ENCODE peak calls at places on chromosomes 16 and 17, in six cellular contexts. I, R, S, Z, M and D are unnamed samples.

GRCh38 chr16:20051611-20052010 is 22.1 kb downstream of the GPR139 start:
- DNase-seq in S (no peak), R (no peak), M (no peak), Z (no peak), I (no peak), D (no peak)

GRCh38 chr16:3054965-3055733 is 8.8 kb downstream of the MMP25 start:
- DNase-seq in Z (no peak), R (no peak), I (no peak), S (no peak), M (no peak), D (no peak)

GRCh38 chr16:31145398-31145990 is 4.4 kb downstream of the PRSS36 start:
- DNase-seq in M (peak), Z (no peak), R (no peak), I (no peak), S (no peak), D (no peak)

GRCh38 chr16:12529582-12529981 is 274.1 kb downstream of the CPPED1 start:
- DNase-seq in M (no peak), R (no peak), I (no peak), S (no peak), Z (no peak), D (no peak)

GRCh38 chr16:58331024-58331707 is 36.3 kb upstream of the PRSS54 start:
- DNase-seq in R (peak), S (no peak), M (no peak), Z (no peak), I (no peak), D (peak)

GRCh38 chr17:80169784-80170500 is at the start of gene CARD14:
- DNase-seq in R (no peak), S (no peak), M (peak), I (peak), Z (no peak), D (no peak)

GRCh38 chr17:30174556-30174955 is 57.9 kb downstream of the NSRP1 start:
- DNase-seq in Z (no peak), S (no peak), R (no peak), I (no peak), M (no peak), D (no peak)

GRCh38 chr16:87843678-87844373 is 25.5 kb downstream of the SLC7A5 start:
- DNase-seq in S (no peak), R (no peak), I (no peak), M (no peak), Z (no peak), D (no peak)

GRCh38 chr16:27254262-27254811 is 14.2 kb downstream of the NSMCE1 start:
- DNase-seq in R (no peak), I (no peak), S (no peak), Z (no peak), M (no peak), D (no peak)

GRCh38 chr16:2158262-2158638 is 2.7 kb downstream of the TRAF7 start:
- DNase-seq in M (no peak), R (no peak), Z (no peak), I (no peak), S (no peak), D (no peak)

GRCh38 chr17:21277332-21277731 is 7.2 kb upstream of the MAP2K3 start:
- DNase-seq in R (no peak), I (no peak), S (no peak), M (no peak), Z (no peak), D (no peak)

GRCh38 chr17:7156342-7156940 is 22.7 kb downstream of the ASGR1 start:
- DNase-seq in I (no peak), R (no peak), M (no peak), S (no peak), Z (no peak), D (no peak)

GRCh38 chr17:60720763-60721531 is 43.3 kb downstream of the BCAS3 start:
- DNase-seq in M (peak), Z (no peak), S (no peak), R (peak), I (peak), D (peak)

GRCh38 chr16:88652763-88653065 is 1.9 kb upstream of the CYBA start:
- DNase-seq in I (no peak), S (no peak), Z (no peak), M (no peak), R (no peak), D (no peak)

GRCh38 chr17:50350733-50351132 is 4.8 kb downstream of the XYLT2 start:
- DNase-seq in S (no peak), I (no peak), R (no peak), M (no peak), Z (no peak), D (no peak)

GRCh38 chr16:4495766-4496165 is 19.6 kb downstream of the HMOX2 start:
- DNase-seq in Z (no peak), S (no peak), R (no peak), M (no peak), I (no peak), D (no peak)

GRCh38 chr17:76501018-76501826 is at the start of gene RHBDF2:
- DNase-seq in M (peak), I (peak), S (peak), R (peak), Z (peak), D (peak)

GRCh38 chr17:10600551-10600950 is 51.1 kb upstream of the MYH2 start:
- DNase-seq in Z (no peak), I (no peak), M (no peak), R (no peak), S (no peak), D (no peak)

GRCh38 chr16:83826146-83826913 is 18.6 kb downstream of the HSBP1 start:
- DNase-seq in M (no peak), S (peak), Z (peak), R (peak), I (peak), D (peak)

GRCh38 chr16:84730406-84731106 is 30.8 kb downstream of the USP10 start:
- DNase-seq in R (peak), I (peak), S (no peak), Z (no peak), M (no peak), D (no peak)

GRCh38 chr16:20383106-20384029 is 21.2 kb downstream of the PDILT start:
- DNase-seq in Z (peak), I (peak), M (peak), R (peak), S (peak), D (peak)

GRCh38 chr16:22318690-22319358 is 21.6 kb downstream of the POLR3E start:
- DNase-seq in Z (no peak), S (no peak), I (peak), R (peak), M (peak), D (no peak)

GRCh38 chr17:18033442-18034099 is 5.4 kb downstream of the ATPAF2 start:
- DNase-seq in R (peak), M (peak), I (peak), Z (no peak), S (no peak), D (no peak)

GRCh38 chr17:56085576-56086267 is 67.6 kb upstream of the ANKFN1 start:
- DNase-seq in R (no peak), Z (no peak), M (no peak), S (no peak), I (no peak), D (no peak)

GRCh38 chr17:77322534-77323412 is 182.0 kb downstream of the SEC14L1 start:
- DNase-seq in M (no peak), S (no peak), Z (no peak), R (no peak), I (peak), D (peak)

GRCh38 chr16:85935391-85935956 is 36.5 kb downstream of the IRF8 start:
- DNase-seq in R (no peak), S (no peak), I (no peak), M (no peak), Z (no peak), D (no peak)

GRCh38 chr17:56835259-56835575 is 1.3 kb downstream of the DGKE start:
- DNase-seq in R (no peak), M (no peak), I (no peak), Z (no peak), S (no peak), D (no peak)

GRCh38 chr16:2900526-2901075 is 11.1 kb upstream of the FLYWCH1 start:
- DNase-seq in M (no peak), I (no peak), Z (no peak), S (no peak), R (no peak), D (no peak)

GRCh38 chr17:49015924-49016774 is 19.0 kb downstream of the IGF2BP1 start:
- DNase-seq in M (no peak), R (no peak), S (no peak), Z (no peak), I (no peak), D (peak)

GRCh38 chr17:2691965-2692780 is 19.4 kb downstream of the CLUH start:
- DNase-seq in R (no peak), S (no peak), I (no peak), M (no peak), Z (no peak), D (no peak)

GRCh38 chr17:81379523-81379942 is 15.7 kb upstream of the BAHCC1 start:
- DNase-seq in I (no peak), S (no peak), M (no peak), R (no peak), Z (no peak), D (peak)

GRCh38 chr17:67891481-67892119 is 66.3 kb downstream of the BPTF start:
- DNase-seq in M (peak), S (no peak), Z (no peak), I (no peak), R (no peak), D (no peak)